ENCODE peak calls at places on chromosomes 4 and X, in seven cellular contexts. One of them, this sample, is unnamed.
A peak's percentile ranks its signal among the peaks of the same experiment; 100 is the strongest.

GRCh38 chr4:52968241-52968640 is 106.1 kb downstream of the RASL11B start:
- DNase-seq in right atrium auricular region: no peak
- DNase-seq in upper lobe of left lung: no peak
- DNase-seq in astrocyte of the spinal cord: no peak
- DNase-seq in fibroblast of lung: no peak
- DNase-seq in lower lobe of right lung: no peak
- DNase-seq in breast epithelium: no peak
- DNase-seq in this sample: no peak

GRCh38 chr4:101299899-101300540 is 47.3 kb downstream of the PPP3CA start:
- DNase-seq in astrocyte of the spinal cord: no peak
- DNase-seq in fibroblast of lung: no peak
- DNase-seq in breast epithelium: no peak
- DNase-seq in right atrium auricular region: no peak
- DNase-seq in lower lobe of right lung: no peak
- DNase-seq in upper lobe of left lung: no peak
- DNase-seq in this sample: no peak

GRCh38 chrX:141133272-141133671 is 43.7 kb downstream of the LDOC1 start:
- DNase-seq in right atrium auricular region: no peak
- DNase-seq in astrocyte of the spinal cord: no peak
- DNase-seq in fibroblast of lung: no peak
- DNase-seq in lower lobe of right lung: no peak
- DNase-seq in breast epithelium: peak; percentile 36
- DNase-seq in upper lobe of left lung: no peak
- DNase-seq in this sample: no peak

GRCh38 chrX:112841820-112842157 is 1.2 kb upstream of the AMOT start:
- DNase-seq in lower lobe of right lung: no peak
- DNase-seq in right atrium auricular region: no peak
- DNase-seq in fibroblast of lung: no peak
- DNase-seq in astrocyte of the spinal cord: no peak
- DNase-seq in upper lobe of left lung: no peak
- DNase-seq in breast epithelium: no peak
- DNase-seq in this sample: no peak

GRCh38 chr4:127446309-127446708 is 186.4 kb upstream of the INTU start:
- DNase-seq in upper lobe of left lung: no peak
- DNase-seq in lower lobe of right lung: no peak
- DNase-seq in breast epithelium: no peak
- DNase-seq in astrocyte of the spinal cord: no peak
- DNase-seq in right atrium auricular region: no peak
- DNase-seq in fibroblast of lung: peak; percentile 16
- DNase-seq in this sample: no peak

GRCh38 chrX:37350034-37350365 is 836 bp downstream of the PRRG1 start:
- DNase-seq in right atrium auricular region: no peak
- DNase-seq in upper lobe of left lung: no peak
- DNase-seq in fibroblast of lung: peak; percentile 28
- DNase-seq in astrocyte of the spinal cord: peak; percentile 15
- DNase-seq in lower lobe of right lung: no peak
- DNase-seq in breast epithelium: no peak
- DNase-seq in this sample: no peak

GRCh38 chr4:6335040-6335590 is 65.5 kb downstream of the WFS1 start:
- DNase-seq in astrocyte of the spinal cord: no peak
- DNase-seq in fibroblast of lung: no peak
- DNase-seq in right atrium auricular region: no peak
- DNase-seq in breast epithelium: no peak
- DNase-seq in upper lobe of left lung: no peak
- DNase-seq in lower lobe of right lung: no peak
- DNase-seq in this sample: no peak

GRCh38 chr4:167509551-167509950 is 275.3 kb upstream of the SPOCK3 start:
- DNase-seq in fibroblast of lung: no peak
- DNase-seq in lower lobe of right lung: no peak
- DNase-seq in astrocyte of the spinal cord: no peak
- DNase-seq in right atrium auricular region: no peak
- DNase-seq in breast epithelium: no peak
- DNase-seq in upper lobe of left lung: no peak
- DNase-seq in this sample: no peak

GRCh38 chr4:102055805-102056204 is 265.3 kb downstream of the BANK1 start:
- DNase-seq in fibroblast of lung: no peak
- DNase-seq in lower lobe of right lung: no peak
- DNase-seq in astrocyte of the spinal cord: no peak
- DNase-seq in breast epithelium: no peak
- DNase-seq in upper lobe of left lung: no peak
- DNase-seq in right atrium auricular region: no peak
- DNase-seq in this sample: no peak

GRCh38 chr4:106583108-106583507 is 214.5 kb upstream of the GIMD1 start:
- DNase-seq in astrocyte of the spinal cord: no peak
- DNase-seq in breast epithelium: no peak
- DNase-seq in upper lobe of left lung: no peak
- DNase-seq in right atrium auricular region: no peak
- DNase-seq in lower lobe of right lung: no peak
- DNase-seq in fibroblast of lung: no peak
- DNase-seq in this sample: no peak

GRCh38 chrX:14496674-14497073 is 32.7 kb upstream of the GLRA2 start:
- DNase-seq in fibroblast of lung: no peak
- DNase-seq in breast epithelium: no peak
- DNase-seq in upper lobe of left lung: no peak
- DNase-seq in lower lobe of right lung: no peak
- DNase-seq in astrocyte of the spinal cord: peak; percentile 3
- DNase-seq in right atrium auricular region: no peak
- DNase-seq in this sample: no peak

GRCh38 chr4:186948361-186949291 is 225.0 kb upstream of the FAT1 start:
- DNase-seq in right atrium auricular region: no peak
- DNase-seq in breast epithelium: no peak
- DNase-seq in astrocyte of the spinal cord: peak; percentile 32
- DNase-seq in lower lobe of right lung: no peak
- DNase-seq in upper lobe of left lung: no peak
- DNase-seq in fibroblast of lung: peak; percentile 44
- DNase-seq in this sample: no peak

GRCh38 chrX:71992711-71993110 is 82.1 kb downstream of the NHSL2 start:
- DNase-seq in lower lobe of right lung: no peak
- DNase-seq in breast epithelium: no peak
- DNase-seq in fibroblast of lung: no peak
- DNase-seq in astrocyte of the spinal cord: no peak
- DNase-seq in right atrium auricular region: no peak
- DNase-seq in upper lobe of left lung: peak; percentile 28
- DNase-seq in this sample: no peak

GRCh38 chr4:7049739-7050138 is 6.6 kb downstream of the TADA2B start:
- DNase-seq in right atrium auricular region: no peak
- DNase-seq in upper lobe of left lung: no peak
- DNase-seq in fibroblast of lung: no peak
- DNase-seq in breast epithelium: no peak
- DNase-seq in lower lobe of right lung: no peak
- DNase-seq in astrocyte of the spinal cord: no peak
- DNase-seq in this sample: no peak

GRCh38 chr4:168534535-168534934 is 37.7 kb downstream of the PALLD start:
- DNase-seq in fibroblast of lung: no peak
- DNase-seq in breast epithelium: no peak
- DNase-seq in astrocyte of the spinal cord: no peak
- DNase-seq in lower lobe of right lung: no peak
- DNase-seq in right atrium auricular region: no peak
- DNase-seq in upper lobe of left lung: no peak
- DNase-seq in this sample: no peak

GRCh38 chr4:84403656-84404055 is 95.4 kb downstream of the NKX6-1 start:
- DNase-seq in fibroblast of lung: no peak
- DNase-seq in astrocyte of the spinal cord: peak; percentile 47
- DNase-seq in right atrium auricular region: no peak
- DNase-seq in lower lobe of right lung: no peak
- DNase-seq in breast epithelium: no peak
- DNase-seq in upper lobe of left lung: no peak
- DNase-seq in this sample: no peak

GRCh38 chrX:104696667-104697066 is 130.7 kb downstream of the IL1RAPL2 start:
- DNase-seq in lower lobe of right lung: no peak
- DNase-seq in fibroblast of lung: no peak
- DNase-seq in breast epithelium: no peak
- DNase-seq in astrocyte of the spinal cord: no peak
- DNase-seq in right atrium auricular region: no peak
- DNase-seq in upper lobe of left lung: no peak
- DNase-seq in this sample: no peak

GRCh38 chr4:15244354-15244753 is 183.5 kb upstream of the C1QTNF7 start:
- DNase-seq in astrocyte of the spinal cord: peak; percentile 68
- DNase-seq in upper lobe of left lung: no peak
- DNase-seq in fibroblast of lung: peak; percentile 49
- DNase-seq in lower lobe of right lung: no peak
- DNase-seq in right atrium auricular region: no peak
- DNase-seq in breast epithelium: no peak
- DNase-seq in this sample: no peak

GRCh38 chr4:6987566-6987920 is 55.6 kb upstream of the TADA2B start:
- DNase-seq in astrocyte of the spinal cord: no peak
- DNase-seq in upper lobe of left lung: no peak
- DNase-seq in right atrium auricular region: peak; percentile 54
- DNase-seq in breast epithelium: no peak
- DNase-seq in lower lobe of right lung: no peak
- DNase-seq in fibroblast of lung: no peak
- DNase-seq in this sample: no peak

GRCh38 chrX:154827194-154827593 is 7.3 kb downstream of the SMIM9 start:
- DNase-seq in breast epithelium: no peak
- DNase-seq in upper lobe of left lung: no peak
- DNase-seq in fibroblast of lung: no peak
- DNase-seq in astrocyte of the spinal cord: no peak
- DNase-seq in lower lobe of right lung: no peak
- DNase-seq in right atrium auricular region: no peak
- DNase-seq in this sample: no peak

GRCh38 chr4:120055167-120055566 is 11.5 kb downstream of the MAD2L1 start:
- DNase-seq in astrocyte of the spinal cord: no peak
- DNase-seq in fibroblast of lung: peak; percentile 56
- DNase-seq in upper lobe of left lung: no peak
- DNase-seq in breast epithelium: no peak
- DNase-seq in lower lobe of right lung: no peak
- DNase-seq in right atrium auricular region: no peak
- DNase-seq in this sample: no peak

GRCh38 chrX:130093271-130093670 is 17.0 kb downstream of the ELF4 start:
- DNase-seq in lower lobe of right lung: no peak
- DNase-seq in breast epithelium: no peak
- DNase-seq in astrocyte of the spinal cord: no peak
- DNase-seq in right atrium auricular region: no peak
- DNase-seq in upper lobe of left lung: no peak
- DNase-seq in fibroblast of lung: no peak
- DNase-seq in this sample: no peak

GRCh38 chrX:40877869-40878268 is 142.5 kb upstream of the MED14 start:
- DNase-seq in breast epithelium: no peak
- DNase-seq in right atrium auricular region: no peak
- DNase-seq in upper lobe of left lung: no peak
- DNase-seq in astrocyte of the spinal cord: peak; percentile 32
- DNase-seq in fibroblast of lung: peak; percentile 67
- DNase-seq in lower lobe of right lung: no peak
- DNase-seq in this sample: no peak

GRCh38 chrX:125404667-125405160 is 85.0 kb downstream of the TEX13C start:
- DNase-seq in upper lobe of left lung: no peak
- DNase-seq in lower lobe of right lung: no peak
- DNase-seq in breast epithelium: no peak
- DNase-seq in right atrium auricular region: no peak
- DNase-seq in astrocyte of the spinal cord: no peak
- DNase-seq in fibroblast of lung: no peak
- DNase-seq in this sample: no peak

GRCh38 chr4:56466910-56467283 is 520 bp upstream of the SRP72 start:
- DNase-seq in fibroblast of lung: no peak
- DNase-seq in right atrium auricular region: no peak
- DNase-seq in breast epithelium: no peak
- DNase-seq in astrocyte of the spinal cord: no peak
- DNase-seq in upper lobe of left lung: no peak
- DNase-seq in lower lobe of right lung: no peak
- DNase-seq in this sample: no peak

GRCh38 chr4:124874172-124874450 is 161.6 kb upstream of the ANKRD50 start:
- DNase-seq in breast epithelium: no peak
- DNase-seq in upper lobe of left lung: no peak
- DNase-seq in lower lobe of right lung: no peak
- DNase-seq in astrocyte of the spinal cord: no peak
- DNase-seq in fibroblast of lung: no peak
- DNase-seq in right atrium auricular region: no peak
- DNase-seq in this sample: no peak
- H3K4me3 ChIP-seq in breast epithelium: no peak overlapping the region
- H3K4me3 ChIP-seq in upper lobe of left lung: no peak overlapping the region
- H3K4me3 ChIP-seq in lower lobe of right lung: no peak overlapping the region
- H3K4me3 ChIP-seq in astrocyte of the spinal cord: no peak overlapping the region
- H3K4me3 ChIP-seq in fibroblast of lung: no peak overlapping the region
- H3K4me3 ChIP-seq in right atrium auricular region: no peak overlapping the region
- H3K4me3 ChIP-seq in this sample: no peak overlapping the region

DNA sequence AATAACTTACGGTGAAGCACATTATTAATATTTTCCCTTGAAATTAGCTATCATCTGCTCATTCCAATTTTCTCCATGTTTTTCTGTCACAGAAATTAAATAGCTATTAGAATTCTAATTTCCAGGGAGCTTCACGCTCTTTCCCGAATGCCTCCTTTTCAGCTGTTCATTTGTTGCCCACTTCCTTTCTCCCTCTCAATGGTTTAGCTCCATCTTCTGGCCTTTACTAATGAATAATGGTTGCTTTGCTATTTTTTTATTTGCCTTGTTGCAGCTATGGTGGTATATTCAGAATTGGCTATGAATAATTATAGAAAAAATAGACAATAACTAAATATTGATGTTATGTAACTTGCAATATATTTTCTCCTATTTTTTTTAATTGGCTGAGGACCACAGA is 70.5 kb downstream of the GRIA2 start:
- DNase-seq in fibroblast of lung: no peak
- DNase-seq in breast epithelium: no peak
- DNase-seq in lower lobe of right lung: no peak
- DNase-seq in astrocyte of the spinal cord: no peak
- DNase-seq in upper lobe of left lung: no peak
- DNase-seq in right atrium auricular region: no peak
- DNase-seq in this sample: no peak
- TF ChIP-seq CTCF in fibroblast of lung: no peak
- TF ChIP-seq CTCF in breast epithelium: no peak
- TF ChIP-seq CTCF in lower lobe of right lung: no peak
- TF ChIP-seq CTCF in astrocyte of the spinal cord: no peak
- TF ChIP-seq CTCF in upper lobe of left lung: no peak
- TF ChIP-seq CTCF in right atrium auricular region: no peak
- TF ChIP-seq CTCF in this sample: no peak

DNA sequence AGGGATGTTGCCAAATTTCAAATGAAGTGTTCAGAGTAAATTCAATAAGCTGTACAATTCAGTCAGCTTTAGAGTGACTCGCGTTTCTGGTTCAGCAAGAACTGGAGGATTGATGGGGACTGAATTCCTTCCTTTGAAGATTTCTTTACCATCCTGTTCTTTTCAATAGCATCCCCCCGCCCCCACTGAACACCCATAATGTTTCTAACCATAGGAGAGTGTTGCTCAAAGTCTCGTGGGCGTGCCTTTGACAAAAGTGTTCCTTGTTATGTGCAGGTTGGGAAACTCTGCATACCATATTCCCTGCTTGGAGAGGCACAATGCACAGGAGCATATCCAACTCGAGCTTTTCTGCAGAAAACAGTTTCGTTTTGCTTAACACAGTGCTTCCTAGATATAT is 323.5 kb upstream of the CASK start:
- DNase-seq in right atrium auricular region: no peak
- DNase-seq in fibroblast of lung: no peak
- DNase-seq in upper lobe of left lung: peak; percentile 66
- DNase-seq in breast epithelium: peak; percentile 39
- DNase-seq in astrocyte of the spinal cord: no peak
- DNase-seq in lower lobe of right lung: peak; percentile 51
- DNase-seq in this sample: no peak
- H3K4me3 ChIP-seq in right atrium auricular region: no peak overlapping the region
- H3K4me3 ChIP-seq in fibroblast of lung: no peak overlapping the region
- H3K4me3 ChIP-seq in upper lobe of left lung: peak overlapping the region; percentile 32
- H3K4me3 ChIP-seq in breast epithelium: peak overlapping the region; percentile 33
- H3K4me3 ChIP-seq in astrocyte of the spinal cord: no peak overlapping the region
- H3K4me3 ChIP-seq in lower lobe of right lung: peak overlapping the region; percentile 29
- H3K4me3 ChIP-seq in this sample: no peak overlapping the region

DNA sequence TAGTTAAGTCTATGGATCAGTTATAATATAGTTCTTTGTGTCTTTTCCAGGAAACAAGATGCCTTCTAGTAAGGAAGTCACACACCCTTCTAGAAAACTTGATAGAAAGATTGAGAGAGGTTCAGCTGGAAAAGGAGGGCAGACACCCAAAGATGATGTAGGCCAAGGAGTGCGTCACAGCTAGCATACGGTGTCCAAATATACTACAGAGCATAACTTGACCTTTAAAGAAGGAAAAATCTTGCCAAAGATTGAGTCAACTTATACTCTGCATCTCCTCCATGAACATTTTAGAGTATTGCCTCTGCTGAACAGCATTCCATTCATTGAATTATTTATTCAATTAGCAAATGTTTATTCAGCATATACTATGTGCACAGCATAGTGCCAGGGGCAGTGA is 52.0 kb upstream of the SLC6A14 start:
- DNase-seq in breast epithelium: no peak
- DNase-seq in fibroblast of lung: peak; percentile 79
- DNase-seq in upper lobe of left lung: no peak
- DNase-seq in right atrium auricular region: no peak
- DNase-seq in lower lobe of right lung: no peak
- DNase-seq in astrocyte of the spinal cord: no peak
- DNase-seq in this sample: no peak
- TF ChIP-seq CTCF in breast epithelium: no peak
- TF ChIP-seq CTCF in fibroblast of lung: no peak
- TF ChIP-seq CTCF in upper lobe of left lung: no peak
- TF ChIP-seq CTCF in right atrium auricular region: no peak
- TF ChIP-seq CTCF in lower lobe of right lung: no peak
- TF ChIP-seq CTCF in astrocyte of the spinal cord: no peak
- TF ChIP-seq CTCF in this sample: no peak